ENCODE peak calls at places on chromosomes 5 and 9, in ten cellular contexts. M is WTC11; X is NAMALWA; E is DMS 273 treated with DMSO at 0.1 percent for 48 hours; O is KG1; R is AG09309; H is iPS-NIHi11; T is RCC 7860; Y is CD8-positive, alpha-beta T cell; C is gastrocnemius medialis. L is an unnamed sample.

GRCh38 chr9:136625101-136626065 is 37.3 kb upstream of the EGFL7 start:
- DNase-seq in X (no peak), E (no peak), H (peak), O (no peak), Y (no peak), C (peak), R (no peak), T (peak), M (no peak), L (peak)

GRCh38 chr9:123453904-123454321 is 97.9 kb downstream of the CRB2 start:
- DNase-seq in Y (no peak), E (no peak), X (no peak), H (no peak), C (no peak), R (no peak), O (no peak), M (no peak), T (no peak), L (no peak)

GRCh38 chr5:169696621-169697517 is 59.8 kb downstream of the DOCK2 start:
- DNase-seq in X (no peak), H (no peak), O (no peak), R (peak), C (no peak), E (no peak), Y (no peak), T (peak), M (no peak), L (peak)

GRCh38 chr5:139190125-139190524 is 8.0 kb downstream of the SIL1 start:
- DNase-seq in E (no peak), O (no peak), R (no peak), M (no peak), Y (no peak), X (no peak), T (no peak), C (no peak), H (no peak), L (peak)

GRCh38 chr5:952597-953271 is 55.9 kb upstream of the NKD2 start:
- DNase-seq in Y (no peak), M (no peak), E (no peak), C (no peak), T (no peak), O (no peak), R (no peak), X (no peak), H (peak), L (no peak)

GRCh38 chr9:35673132-35673997 is at the start of gene CA9:
- DNase-seq in O (no peak), H (no peak), X (no peak), C (peak), E (peak), T (no peak), Y (no peak), R (no peak), M (no peak), L (no peak)

GRCh38 chr5:7629559-7629958 is 221.4 kb downstream of the CFAP90 start:
- DNase-seq in R (no peak), T (no peak), M (no peak), E (peak), C (no peak), Y (no peak), H (no peak), O (no peak), X (no peak), L (no peak)

GRCh38 chr9:137083418-137084004 is 3.3 kb upstream of the MAN1B1 start:
- DNase-seq in Y (no peak), C (peak), X (no peak), E (no peak), O (no peak), M (no peak), H (no peak), R (peak), T (peak), L (peak)

GRCh38 chr5:116437351-116437705 is 137.3 kb downstream of the SEMA6A start:
- DNase-seq in H (no peak), R (no peak), O (no peak), M (no peak), X (no peak), Y (no peak), T (no peak), C (no peak), E (no peak), L (no peak)